ENCODE peak calls at places on chromosomes 5 and 9, in four cellular contexts. B is endodermal cell, T is RWPE1, C is NCI-H2029 treated with DMSO at 0.1 percent for 48 hours. P is an unnamed sample.

GRCh38 chr5:57037355-57037754 is 85.4 kb upstream of the MIER3 start:
- DNase-seq in C (no peak), B (peak), T (peak), P (no peak)

GRCh38 chr5:32612134-32612888 is 27.0 kb downstream of the SUB1 start:
- DNase-seq in B (no peak), T (no peak), C (no peak), P (peak)

GRCh38 chr5:176609724-176610429 is at the start of gene GPRIN1:
- DNase-seq in C (no peak), T (peak), B (peak), P (no peak)

GRCh38 chr9:136700959-136701664 is 11.3 kb upstream of the DIPK1B start:
- DNase-seq in T (no peak), B (no peak), C (no peak), P (no peak)

GRCh38 chr5:134371834-134372340 is 518 bp downstream of the UBE2B start:
- DNase-seq in T (peak), C (no peak), B (peak), P (no peak)

GRCh38 chr5:1666812-1667588 is 132.6 kb downstream of the MRPL36 start:
- DNase-seq in C (no peak), T (peak), B (peak), P (peak)

GRCh38 chr9:91420471-91421021 is 3.1 kb downstream of the NFIL3 start:
- DNase-seq in C (no peak), B (no peak), T (peak), P (no peak)

GRCh38 chr5:143543358-143544255 is 140.1 kb upstream of the NR3C1 start:
- DNase-seq in T (peak), C (no peak), B (no peak), P (no peak)

GRCh38 chr9:35649431-35650340 is 1.0 kb downstream of the SIT1 start:
- DNase-seq in T (no peak), C (no peak), B (no peak), P (no peak)

GRCh38 chr5:116848974-116849586 is 274.5 kb upstream of the SEMA6A start:
- DNase-seq in T (no peak), B (peak), C (no peak), P (no peak)

GRCh38 chr5:81825237-81825636 is 74.3 kb upstream of the SSBP2 start:
- DNase-seq in C (peak), T (peak), B (no peak), P (peak)

GRCh38 chr9:76456202-76456926 is 2.6 kb upstream of the GCNT1 start:
- DNase-seq in T (peak), B (peak), C (peak), P (peak)

GRCh38 chr9:137339606-137340462 is 37.8 kb upstream of the NRARP start:
- DNase-seq in T (no peak), B (no peak), C (no peak), P (no peak)

GRCh38 chr5:142935014-142935413 is 164.8 kb downstream of the ARHGAP26 start:
- DNase-seq in B (no peak), T (no peak), C (no peak), P (no peak)

GRCh38 chr5:169595172-169595820 is 11.7 kb downstream of the SPDL1 start:
- DNase-seq in B (no peak), T (no peak), C (no peak), P (no peak)

GRCh38 chr9:121958530-121958929 is 134.6 kb downstream of the TTLL11 start:
- DNase-seq in B (no peak), T (no peak), C (no peak), P (no peak)

GRCh38 chr5:132313378-132313777 is 19.2 kb downstream of the SLC22A4 start:
- DNase-seq in T (no peak), C (no peak), B (no peak), P (no peak)

GRCh38 chr9:27112235-27112634 is 3.2 kb downstream of the TEK start:
- DNase-seq in T (no peak), C (no peak), B (no peak), P (no peak)